ENCODE peak calls at places on chromosomes 13 and 19, in seven cellular contexts. One of them, this sample, is unnamed.
A peak's percentile ranks its signal among the peaks of the same experiment; 100 is the strongest.

GRCh38 chr13:34748561-34748960 is 193.5 kb upstream of the NBEA start:
- DNase-seq in heart left ventricle: no peak
- DNase-seq in keratinocyte: no peak
- DNase-seq in HCT116: no peak
- DNase-seq in ascending aorta: no peak
- DNase-seq in upper lobe of right lung: no peak
- DNase-seq in mesendoderm: no peak
- DNase-seq in this sample: no peak

GRCh38 chr19:5801796-5802616 is 2.9 kb upstream of the NRTN start:
- DNase-seq in upper lobe of right lung: no peak
- DNase-seq in heart left ventricle: no peak
- DNase-seq in mesendoderm: peak; percentile 88
- DNase-seq in ascending aorta: no peak
- DNase-seq in keratinocyte: no peak
- DNase-seq in HCT116: no peak
- DNase-seq in this sample: no peak

GRCh38 chr19:15471639-15472101 is 7.3 kb upstream of the RASAL3 start:
- DNase-seq in HCT116: no peak
- DNase-seq in keratinocyte: no peak
- DNase-seq in mesendoderm: no peak
- DNase-seq in upper lobe of right lung: peak; percentile 50
- DNase-seq in ascending aorta: no peak
- DNase-seq in heart left ventricle: no peak
- DNase-seq in this sample: no peak

GRCh38 chr19:38388310-38389100 is at the start of gene SPRED3:
- DNase-seq in HCT116: no peak
- DNase-seq in keratinocyte: no peak
- DNase-seq in upper lobe of right lung: no peak
- DNase-seq in mesendoderm: no peak
- DNase-seq in heart left ventricle: no peak
- DNase-seq in ascending aorta: no peak
- DNase-seq in this sample: no peak

GRCh38 chr19:42553292-42554045 is 25.2 kb upstream of the CEACAM1 start:
- DNase-seq in keratinocyte: no peak
- DNase-seq in ascending aorta: no peak
- DNase-seq in heart left ventricle: peak; percentile 42
- DNase-seq in upper lobe of right lung: no peak
- DNase-seq in mesendoderm: no peak
- DNase-seq in HCT116: no peak
- DNase-seq in this sample: no peak

GRCh38 chr19:6664916-6665315 is 5.0 kb downstream of the TNFSF14 start:
- DNase-seq in mesendoderm: no peak
- DNase-seq in keratinocyte: no peak
- DNase-seq in HCT116: no peak
- DNase-seq in upper lobe of right lung: no peak
- DNase-seq in heart left ventricle: no peak
- DNase-seq in ascending aorta: no peak
- DNase-seq in this sample: no peak

GRCh38 chr19:15869109-15869555 is 28.7 kb downstream of the CYP4F2 start:
- DNase-seq in mesendoderm: peak; percentile 75
- DNase-seq in keratinocyte: peak; percentile 13
- DNase-seq in upper lobe of right lung: no peak
- DNase-seq in HCT116: peak; percentile 71
- DNase-seq in heart left ventricle: no peak
- DNase-seq in ascending aorta: peak; percentile 52
- DNase-seq in this sample: peak; percentile 91

GRCh38 chr13:110882972-110883371 is 31.9 kb downstream of the ANKRD10 start:
- DNase-seq in mesendoderm: no peak
- DNase-seq in keratinocyte: no peak
- DNase-seq in upper lobe of right lung: no peak
- DNase-seq in heart left ventricle: no peak
- DNase-seq in ascending aorta: no peak
- DNase-seq in HCT116: no peak
- DNase-seq in this sample: no peak

GRCh38 chr19:38375748-38376147 is 1.4 kb downstream of the PSMD8 start:
- DNase-seq in mesendoderm: no peak
- DNase-seq in ascending aorta: no peak
- DNase-seq in HCT116: no peak
- DNase-seq in upper lobe of right lung: no peak
- DNase-seq in heart left ventricle: no peak
- DNase-seq in keratinocyte: no peak
- DNase-seq in this sample: no peak

GRCh38 chr13:109833940-109834339 is 47.6 kb upstream of the IRS2 start:
- DNase-seq in HCT116: no peak
- DNase-seq in mesendoderm: no peak
- DNase-seq in heart left ventricle: no peak
- DNase-seq in upper lobe of right lung: no peak
- DNase-seq in keratinocyte: no peak
- DNase-seq in ascending aorta: no peak
- DNase-seq in this sample: no peak

GRCh38 chr13:99316657-99317244 is 9.6 kb upstream of the GPR183 start:
- DNase-seq in HCT116: no peak
- DNase-seq in upper lobe of right lung: peak; percentile 71
- DNase-seq in ascending aorta: no peak
- DNase-seq in keratinocyte: no peak
- DNase-seq in mesendoderm: no peak
- DNase-seq in heart left ventricle: no peak
- DNase-seq in this sample: no peak

GRCh38 chr13:51803018-51803417 is 945 bp downstream of the DHRS12 start:
- DNase-seq in HCT116: no peak
- DNase-seq in keratinocyte: no peak
- DNase-seq in mesendoderm: peak; percentile 74
- DNase-seq in heart left ventricle: no peak
- DNase-seq in ascending aorta: no peak
- DNase-seq in upper lobe of right lung: no peak
- DNase-seq in this sample: no peak

GRCh38 chr19:54577334-54577733 is 3.7 kb downstream of the LILRA2 start:
- DNase-seq in HCT116: no peak
- DNase-seq in keratinocyte: no peak
- DNase-seq in heart left ventricle: no peak
- DNase-seq in ascending aorta: no peak
- DNase-seq in upper lobe of right lung: no peak
- DNase-seq in mesendoderm: no peak
- DNase-seq in this sample: no peak

GRCh38 chr13:32887617-32888016 is 128.6 kb upstream of the KL start:
- DNase-seq in upper lobe of right lung: no peak
- DNase-seq in mesendoderm: no peak
- DNase-seq in heart left ventricle: no peak
- DNase-seq in HCT116: no peak
- DNase-seq in ascending aorta: no peak
- DNase-seq in keratinocyte: no peak
- DNase-seq in this sample: no peak

DNA sequence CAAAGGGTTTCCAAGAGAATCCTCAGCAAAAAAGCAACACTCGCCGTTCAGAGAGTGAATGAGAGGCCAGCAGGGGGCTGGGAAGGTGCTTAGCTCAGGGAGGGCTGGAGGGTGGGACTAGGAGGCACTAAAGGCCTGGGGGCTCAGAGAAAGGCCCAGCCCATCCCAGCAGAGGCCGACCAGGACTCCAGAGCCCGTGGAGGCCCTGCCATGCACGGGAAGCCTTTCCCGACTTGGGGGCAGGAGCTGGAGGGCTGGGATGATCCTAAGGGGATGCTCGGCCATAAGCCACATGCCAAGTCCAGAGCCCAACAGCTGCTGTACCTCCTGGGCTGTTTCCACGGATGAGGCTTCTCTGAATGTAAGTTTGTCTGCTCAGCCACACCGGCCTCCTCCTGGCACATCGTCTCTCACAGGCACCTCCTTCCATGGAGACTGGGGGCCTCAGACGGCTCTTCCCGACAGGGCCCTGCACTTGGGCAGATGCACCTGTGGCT is 19.5 kb downstream of the RASA3 start:
- DNase-seq in ascending aorta: peak; percentile 48
- DNase-seq in HCT116: no peak
- DNase-seq in mesendoderm: peak; percentile 75
- DNase-seq in heart left ventricle: no peak
- DNase-seq in keratinocyte: no peak
- DNase-seq in upper lobe of right lung: peak; percentile 48
- DNase-seq in this sample: no peak
- H3K27ac ChIP-seq in ascending aorta: no peak overlapping the region
- H3K27ac ChIP-seq in HCT116: no peak overlapping the region
- H3K27ac ChIP-seq in mesendoderm: peak overlapping the region; percentile 73
- H3K27ac ChIP-seq in heart left ventricle: no peak overlapping the region
- H3K27ac ChIP-seq in keratinocyte: no peak overlapping the region
- H3K27ac ChIP-seq in upper lobe of right lung: no peak overlapping the region
- H3K27ac ChIP-seq in this sample: no peak overlapping the region

GRCh38 chr19:55632463-55632834 is 8.1 kb upstream of the ZNF784 start:
- DNase-seq in ascending aorta: peak; percentile 98
- DNase-seq in HCT116: peak; percentile 95
- DNase-seq in heart left ventricle: peak; percentile 86
- DNase-seq in keratinocyte: peak; percentile 98
- DNase-seq in mesendoderm: peak; percentile 96
- DNase-seq in upper lobe of right lung: peak; percentile 67
- DNase-seq in this sample: peak; percentile 84

GRCh38 chr19:55635856-55636440 is 4.9 kb upstream of the ZNF580 start:
- DNase-seq in ascending aorta: no peak
- DNase-seq in upper lobe of right lung: no peak
- DNase-seq in HCT116: no peak
- DNase-seq in heart left ventricle: no peak
- DNase-seq in keratinocyte: no peak
- DNase-seq in mesendoderm: no peak
- DNase-seq in this sample: no peak

GRCh38 chr19:55635334-55635717 is 5.5 kb upstream of the ZNF580 start:
- DNase-seq in upper lobe of right lung: peak; percentile 64
- DNase-seq in heart left ventricle: no peak
- DNase-seq in HCT116: no peak
- DNase-seq in ascending aorta: no peak
- DNase-seq in mesendoderm: no peak
- DNase-seq in keratinocyte: no peak
- DNase-seq in this sample: no peak

GRCh38 chr19:55636723-55637122 is 4.1 kb upstream of the ZNF580 start:
- DNase-seq in ascending aorta: no peak
- DNase-seq in keratinocyte: no peak
- DNase-seq in HCT116: no peak
- DNase-seq in upper lobe of right lung: no peak
- DNase-seq in heart left ventricle: no peak
- DNase-seq in mesendoderm: no peak
- DNase-seq in this sample: no peak

DNA sequence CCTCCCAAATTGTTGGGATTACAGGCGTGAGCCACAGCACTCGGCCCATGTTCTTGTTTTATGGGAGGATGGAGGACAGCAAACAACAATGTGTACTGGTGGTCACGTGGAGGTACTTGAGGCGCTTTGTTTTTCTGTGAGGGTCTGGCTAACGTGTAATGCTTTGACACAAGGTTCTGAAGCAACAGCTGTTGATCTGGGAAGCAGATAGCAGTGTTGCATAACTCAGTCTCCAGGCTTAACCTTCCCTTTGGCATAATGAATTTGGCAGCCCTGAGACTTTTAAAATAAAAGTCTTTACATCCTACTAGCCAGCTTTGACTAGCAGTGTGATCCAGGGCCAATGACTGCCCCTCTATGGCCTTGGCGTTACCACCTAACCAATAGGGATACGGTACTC is 6.9 kb upstream of the ZNF580 start:
- DNase-seq in upper lobe of right lung: no peak
- DNase-seq in mesendoderm: no peak
- DNase-seq in keratinocyte: no peak
- DNase-seq in heart left ventricle: no peak
- DNase-seq in ascending aorta: no peak
- DNase-seq in HCT116: no peak
- DNase-seq in this sample: no peak
- H3K27ac ChIP-seq in upper lobe of right lung: peak overlapping the region; percentile 100
- H3K27ac ChIP-seq in mesendoderm: no peak overlapping the region
- H3K27ac ChIP-seq in keratinocyte: no peak overlapping the region
- H3K27ac ChIP-seq in heart left ventricle: no peak overlapping the region
- H3K27ac ChIP-seq in ascending aorta: peak overlapping the region; percentile 98
- H3K27ac ChIP-seq in HCT116: peak overlapping the region; percentile 77
- H3K27ac ChIP-seq in this sample: no peak overlapping the region

GRCh38 chr19:44947041-44947581 is 1.3 kb downstream of the APOC2 start:
- DNase-seq in ascending aorta: no peak
- DNase-seq in upper lobe of right lung: no peak
- DNase-seq in HCT116: no peak
- DNase-seq in heart left ventricle: no peak
- DNase-seq in keratinocyte: no peak
- DNase-seq in mesendoderm: no peak
- DNase-seq in this sample: no peak
- H3K27ac ChIP-seq in ascending aorta: no peak overlapping the region
- H3K27ac ChIP-seq in upper lobe of right lung: no peak overlapping the region
- H3K27ac ChIP-seq in HCT116: no peak overlapping the region
- H3K27ac ChIP-seq in heart left ventricle: no peak overlapping the region
- H3K27ac ChIP-seq in keratinocyte: no peak overlapping the region
- H3K27ac ChIP-seq in mesendoderm: no peak overlapping the region
- H3K27ac ChIP-seq in this sample: no peak overlapping the region

GRCh38 chr13:41056996-41057711 is 4.2 kb upstream of the WBP4 start:
- DNase-seq in keratinocyte: no peak
- DNase-seq in mesendoderm: no peak
- DNase-seq in HCT116: no peak
- DNase-seq in upper lobe of right lung: no peak
- DNase-seq in heart left ventricle: no peak
- DNase-seq in ascending aorta: no peak
- DNase-seq in this sample: no peak

GRCh38 chr13:41058229-41059070 is 2.9 kb upstream of the WBP4 start:
- DNase-seq in mesendoderm: peak; percentile 26
- DNase-seq in ascending aorta: no peak
- DNase-seq in heart left ventricle: no peak
- DNase-seq in keratinocyte: no peak
- DNase-seq in upper lobe of right lung: no peak
- DNase-seq in HCT116: no peak
- DNase-seq in this sample: no peak

GRCh38 chr13:41054919-41055619 is 6.2 kb upstream of the WBP4 start:
- DNase-seq in upper lobe of right lung: no peak
- DNase-seq in keratinocyte: no peak
- DNase-seq in mesendoderm: peak; percentile 52
- DNase-seq in HCT116: no peak
- DNase-seq in ascending aorta: no peak
- DNase-seq in heart left ventricle: no peak
- DNase-seq in this sample: no peak

GRCh38 chr13:41054212-41054877 is 7.0 kb upstream of the WBP4 start:
- DNase-seq in mesendoderm: peak; percentile 43
- DNase-seq in heart left ventricle: no peak
- DNase-seq in upper lobe of right lung: no peak
- DNase-seq in HCT116: no peak
- DNase-seq in keratinocyte: no peak
- DNase-seq in ascending aorta: no peak
- DNase-seq in this sample: no peak

GRCh38 chr13:41056194-41056593 is 5.1 kb upstream of the WBP4 start:
- DNase-seq in ascending aorta: no peak
- DNase-seq in upper lobe of right lung: no peak
- DNase-seq in heart left ventricle: no peak
- DNase-seq in keratinocyte: no peak
- DNase-seq in mesendoderm: no peak
- DNase-seq in HCT116: no peak
- DNase-seq in this sample: no peak
- H3K27ac ChIP-seq in ascending aorta: no peak overlapping the region
- H3K27ac ChIP-seq in upper lobe of right lung: no peak overlapping the region
- H3K27ac ChIP-seq in heart left ventricle: peak overlapping the region; percentile 27
- H3K27ac ChIP-seq in keratinocyte: no peak overlapping the region
- H3K27ac ChIP-seq in mesendoderm: no peak overlapping the region
- H3K27ac ChIP-seq in HCT116: no peak overlapping the region
- H3K27ac ChIP-seq in this sample: no peak overlapping the region

DNA sequence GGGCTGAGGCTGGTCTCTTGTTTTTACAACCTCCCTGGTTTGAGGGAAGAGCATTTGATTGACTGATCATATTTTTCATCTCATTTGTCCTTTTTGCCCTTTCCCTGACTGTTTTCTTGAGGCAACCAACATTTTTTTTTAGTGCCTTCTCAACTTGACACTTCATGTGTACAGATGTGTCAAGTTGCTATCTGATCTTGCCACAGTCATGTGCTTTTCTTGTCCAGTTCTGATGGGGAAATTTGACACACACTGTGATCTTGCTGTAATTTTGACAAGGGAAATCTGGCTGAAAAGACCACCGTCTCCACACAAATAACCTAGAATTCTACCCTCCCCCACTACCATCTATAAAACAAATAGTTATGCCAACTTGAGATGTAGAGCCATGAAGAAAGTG is 329.6 kb downstream of the KCTD12 start:
- DNase-seq in ascending aorta: no peak
- DNase-seq in keratinocyte: no peak
- DNase-seq in mesendoderm: no peak
- DNase-seq in heart left ventricle: no peak
- DNase-seq in HCT116: no peak
- DNase-seq in upper lobe of right lung: no peak
- DNase-seq in this sample: no peak
- H3K27ac ChIP-seq in ascending aorta: no peak overlapping the region
- H3K27ac ChIP-seq in keratinocyte: no peak overlapping the region
- H3K27ac ChIP-seq in mesendoderm: no peak overlapping the region
- H3K27ac ChIP-seq in heart left ventricle: no peak overlapping the region
- H3K27ac ChIP-seq in HCT116: no peak overlapping the region
- H3K27ac ChIP-seq in upper lobe of right lung: no peak overlapping the region
- H3K27ac ChIP-seq in this sample: no peak overlapping the region

This sample was measured in epithelial cell of prostate.